ENCODE peak calls at places on chromosomes 4 and X, in six cellular contexts. G is D341Med, O is NCI-H1930, K is germinal center, W is mesendoderm, D is GM19239. Q is an unnamed sample.

GRCh38 chr4:158159054-158159717 is 13.6 kb downstream of the GASK1B start:
- DNase-seq in G (no peak), O (no peak), K (no peak), W (no peak), D (no peak), Q (peak; percentile 49)

GRCh38 chrX:68749426-68749825 is 79.4 kb upstream of the EFNB1 start:
- DNase-seq in G (no peak), O (no peak), K (no peak), W (no peak), D (no peak), Q (no peak)

GRCh38 chrX:47227334-47227583 is 5.5 kb upstream of the USP11 start:
- DNase-seq in G (no peak), O (no peak), K (no peak), W (no peak), D (no peak), Q (no peak)

GRCh38 chr4:141307241-141307689 is 86.6 kb downstream of the ZNF330 start:
- DNase-seq in G (peak; percentile 72), O (no peak), K (peak; percentile 37), W (peak; percentile 76), D (peak; percentile 62), Q (peak; percentile 84)

GRCh38 chr4:41480985-41481384 is 57.0 kb upstream of the LIMCH1 start:
- DNase-seq in G (no peak), O (no peak), K (no peak), W (no peak), D (no peak), Q (no peak)

GRCh38 chr4:80587861-80588385 is 252.4 kb downstream of the CFAP299 start:
- DNase-seq in G (no peak), O (no peak), K (peak; percentile 3), W (no peak), D (no peak), Q (no peak)

GRCh38 chr4:24734511-24734910 is 60.9 kb upstream of the SOD3 start:
- DNase-seq in G (no peak), O (no peak), K (no peak), W (no peak), D (no peak), Q (no peak)

GRCh38 chr4:47926667-47927258 is 12.4 kb upstream of the NFXL1 start:
- DNase-seq in G (peak; percentile 77), O (no peak), K (peak; percentile 50), W (peak; percentile 87), D (no peak), Q (no peak)

GRCh38 chrX:53831662-53832635 is 145.4 kb upstream of the HUWE1 start:
- DNase-seq in G (peak; percentile 58), O (no peak), K (peak; percentile 5), W (peak; percentile 69), D (peak; percentile 9), Q (no peak)

GRCh38 chrX:22325091-22325490 is 52.4 kb downstream of the CBLL2 start:
- DNase-seq in G (no peak), O (no peak), K (no peak), W (no peak), D (no peak), Q (no peak)

GRCh38 chrX:111649641-111650040 is 31.3 kb upstream of the ALG13 start:
- DNase-seq in G (no peak), O (no peak), K (no peak), W (no peak), D (no peak), Q (no peak)

GRCh38 chrX:34491126-34491525 is 166.0 kb downstream of the TMEM47 start:
- DNase-seq in G (no peak), O (no peak), K (no peak), W (no peak), D (no peak), Q (peak; percentile 1)

GRCh38 chrX:109487640-109488039 is 5.8 kb upstream of the GUCY2F start:
- DNase-seq in G (no peak), O (no peak), K (peak; percentile 1), W (peak; percentile 10), D (no peak), Q (no peak)

GRCh38 chr4:20832821-20833220 is 132.6 kb downstream of the PACRGL start:
- DNase-seq in G (no peak), O (no peak), K (no peak), W (no peak), D (no peak), Q (no peak)

GRCh38 chrX:18996536-18996935 is 12.6 kb upstream of the PHKA2 start:
- DNase-seq in G (no peak), O (no peak), K (no peak), W (no peak), D (no peak), Q (no peak)

GRCh38 chr4:37568494-37568893 is 117.7 kb downstream of the RELL1 start:
- DNase-seq in G (no peak), O (no peak), K (no peak), W (no peak), D (no peak), Q (no peak)

GRCh38 chr4:25253072-25253447 is 19.2 kb downstream of the PI4K2B start:
- DNase-seq in G (no peak), O (no peak), K (no peak), W (no peak), D (no peak), Q (no peak)

GRCh38 chr4:134078230-134078914 is 123.2 kb downstream of the PABPC4L start:
- DNase-seq in G (no peak), O (no peak), K (no peak), W (no peak), D (no peak), Q (no peak)

GRCh38 chrX:132226169-132226568 is 6.9 kb upstream of the RAP2C start:
- DNase-seq in G (no peak), O (no peak), K (no peak), W (no peak), D (no peak), Q (no peak)

GRCh38 chrX:500481-501010 is 113.8 kb upstream of the PPP2R3B start:
- DNase-seq in G (no peak), O (no peak), K (no peak), W (no peak), D (no peak), Q (no peak)